ENCODE peak calls at places on chromosomes 7 and 10, in ten cellular contexts. Z is germinal center; H is activated naive CD4-positive, alpha-beta T cell treated with Interleukin-2 at 50 U/mL for 16 hours; Y is HT1080; S is H9; T is effector memory CD4-positive, alpha-beta T cell; E is stimulated activated CD8-positive, alpha-beta memory T cell treated with anti-CD3 and anti-CD28 coated beads, Interleukin-4, amount 100 ng/mL, for 48 hours; M is GM23248; G is GM12865; Q is GM04504. R is an unnamed sample.

GRCh38 chr10:75407716-75408511 is 6.3 kb upstream of the ZNF503 start:
- DNase-seq in Z (no peak), H (no peak), Y (no peak), S (peak; percentile 56), T (no peak), E (no peak), M (peak; percentile 51), G (no peak), Q (no peak), R (peak; percentile 67)

GRCh38 chr7:29556405-29557195 is 7.0 kb upstream of the PRR15 start:
- DNase-seq in Z (no peak), H (no peak), Y (no peak), S (no peak), T (no peak), E (no peak), M (no peak), G (no peak), Q (no peak), R (no peak)

GRCh38 chr10:29728541-29729049 is 93.8 kb upstream of the SVIL start:
- DNase-seq in Z (no peak), H (no peak), Y (no peak), S (no peak), T (no peak), E (no peak), M (no peak), G (no peak), Q (no peak), R (no peak)

GRCh38 chr7:47654672-47655340 is 72.9 kb upstream of the TNS3 start:
- DNase-seq in Z (no peak), H (no peak), Y (no peak), S (no peak), T (no peak), E (no peak), M (peak; percentile 83), G (no peak), Q (no peak), R (peak; percentile 58)

GRCh38 chr10:60441515-60441914 is 51.8 kb upstream of the ANK3 start:
- DNase-seq in Z (no peak), H (no peak), Y (peak; percentile 18), S (no peak), T (no peak), E (no peak), M (peak; percentile 53), G (peak; percentile 16), Q (no peak), R (peak; percentile 38)

GRCh38 chr10:128211953-128212727 is 85.9 kb upstream of the MKI67 start:
- DNase-seq in Z (peak; percentile 95), H (peak; percentile 87), Y (peak; percentile 67), S (peak; percentile 94), T (peak; percentile 76), E (peak; percentile 89), M (peak; percentile 76), G (peak; percentile 84), Q (peak; percentile 17), R (peak; percentile 53)

GRCh38 chr7:83925860-83926259 is 268.7 kb downstream of the SEMA3A start:
- DNase-seq in Z (no peak), H (no peak), Y (no peak), S (no peak), T (no peak), E (no peak), M (no peak), G (peak; percentile 17), Q (no peak), R (no peak)

GRCh38 chr7:110685899-110686298 is 405.0 kb upstream of the LRRN3 start:
- DNase-seq in Z (no peak), H (no peak), Y (no peak), S (no peak), T (no peak), E (no peak), M (no peak), G (no peak), Q (no peak), R (no peak)

GRCh38 chr7:1937252-1937605 is 267.2 kb downstream of the ELFN1 start:
- DNase-seq in Z (no peak), H (no peak), Y (no peak), S (no peak), T (no peak), E (no peak), M (no peak), G (no peak), Q (no peak), R (no peak)